ENCODE peak calls at places on chromosomes 3 and 15, in five cellular contexts. One of them, this sample, is unnamed.

GRCh38 chr3:107756649-107757048 is 233.9 kb downstream of the BBX start:
- DNase-seq in cardiac muscle cell: no peak
- DNase-seq in neuronal stem cell: no peak
- DNase-seq in right cardiac atrium: no peak
- DNase-seq in left lung: no peak
- DNase-seq in this sample: no peak

GRCh38 chr3:188082040-188082439 is 71.9 kb upstream of the LPP start:
- DNase-seq in cardiac muscle cell: peak
- DNase-seq in left lung: no peak
- DNase-seq in neuronal stem cell: no peak
- DNase-seq in right cardiac atrium: no peak
- DNase-seq in this sample: no peak

GRCh38 chr3:37770938-37771918 is 90.5 kb upstream of the CTDSPL start:
- DNase-seq in left lung: no peak
- DNase-seq in cardiac muscle cell: peak
- DNase-seq in neuronal stem cell: no peak
- DNase-seq in right cardiac atrium: peak
- DNase-seq in this sample: no peak

GRCh38 chr3:99953596-99953995 is 135.9 kb downstream of the CMSS1 start:
- DNase-seq in right cardiac atrium: no peak
- DNase-seq in cardiac muscle cell: peak
- DNase-seq in neuronal stem cell: no peak
- DNase-seq in left lung: no peak
- DNase-seq in this sample: no peak

GRCh38 chr15:98787936-98788757 is 139.8 kb downstream of the IGF1R start:
- DNase-seq in right cardiac atrium: no peak
- DNase-seq in neuronal stem cell: no peak
- DNase-seq in left lung: no peak
- DNase-seq in cardiac muscle cell: no peak
- DNase-seq in this sample: no peak

GRCh38 chr3:128456776-128457715 is 9.6 kb downstream of the DNAJB8 start:
- DNase-seq in neuronal stem cell: no peak
- DNase-seq in cardiac muscle cell: no peak
- DNase-seq in left lung: no peak
- DNase-seq in right cardiac atrium: no peak
- DNase-seq in this sample: no peak

GRCh38 chr3:18586076-18586475 is 160.9 kb upstream of the SATB1 start:
- DNase-seq in left lung: no peak
- DNase-seq in right cardiac atrium: no peak
- DNase-seq in cardiac muscle cell: no peak
- DNase-seq in neuronal stem cell: no peak
- DNase-seq in this sample: no peak

GRCh38 chr15:80367094-80367493 is 37.1 kb upstream of the ARNT2 start:
- DNase-seq in neuronal stem cell: no peak
- DNase-seq in right cardiac atrium: no peak
- DNase-seq in left lung: no peak
- DNase-seq in cardiac muscle cell: peak
- DNase-seq in this sample: no peak

GRCh38 chr15:45732544-45733130 is 97.8 kb downstream of the SQOR start:
- DNase-seq in cardiac muscle cell: no peak
- DNase-seq in neuronal stem cell: peak
- DNase-seq in left lung: no peak
- DNase-seq in right cardiac atrium: peak
- DNase-seq in this sample: no peak

GRCh38 chr3:61354604-61355003 is 103.4 kb upstream of the FHIT start:
- DNase-seq in neuronal stem cell: no peak
- DNase-seq in left lung: no peak
- DNase-seq in cardiac muscle cell: no peak
- DNase-seq in right cardiac atrium: no peak
- DNase-seq in this sample: no peak

GRCh38 chr3:145807990-145808389 is 353.0 kb downstream of the PLOD2 start:
- DNase-seq in left lung: no peak
- DNase-seq in cardiac muscle cell: peak
- DNase-seq in neuronal stem cell: no peak
- DNase-seq in right cardiac atrium: peak
- DNase-seq in this sample: no peak

GRCh38 chr3:66476852-66477381 is 23.9 kb downstream of the LRIG1 start:
- DNase-seq in cardiac muscle cell: no peak
- DNase-seq in neuronal stem cell: no peak
- DNase-seq in left lung: no peak
- DNase-seq in right cardiac atrium: no peak
- DNase-seq in this sample: no peak

GRCh38 chr3:196813903-196814302 is 53.8 kb upstream of the SENP5 start:
- DNase-seq in neuronal stem cell: no peak
- DNase-seq in left lung: no peak
- DNase-seq in right cardiac atrium: no peak
- DNase-seq in cardiac muscle cell: peak
- DNase-seq in this sample: no peak

GRCh38 chr3:132660056-132660744 is at the start of gene UBA5:
- DNase-seq in left lung: peak
- DNase-seq in right cardiac atrium: peak
- DNase-seq in neuronal stem cell: no peak
- DNase-seq in cardiac muscle cell: peak
- DNase-seq in this sample: peak

GRCh38 chr3:132660745-132661067 is 577 bp downstream of the UBA5 start:
- DNase-seq in left lung: no peak
- DNase-seq in neuronal stem cell: no peak
- DNase-seq in cardiac muscle cell: no peak
- DNase-seq in right cardiac atrium: no peak
- DNase-seq in this sample: no peak

GRCh38 chr3:132659000-132659369 is 624 bp downstream of the ACAD11 start:
- DNase-seq in left lung: no peak
- DNase-seq in cardiac muscle cell: no peak
- DNase-seq in neuronal stem cell: no peak
- DNase-seq in right cardiac atrium: no peak
- DNase-seq in this sample: no peak

GRCh38 chr3:132659370-132660055 is at the start of gene ACAD11:
- DNase-seq in right cardiac atrium: peak
- DNase-seq in neuronal stem cell: peak
- DNase-seq in left lung: peak
- DNase-seq in cardiac muscle cell: peak
- DNase-seq in this sample: peak

GRCh38 chr3:132657869-132658747 is 1.5 kb downstream of the ACAD11 start:
- DNase-seq in cardiac muscle cell: no peak
- DNase-seq in right cardiac atrium: no peak
- DNase-seq in left lung: no peak
- DNase-seq in neuronal stem cell: no peak
- DNase-seq in this sample: no peak
- H3K4me3 ChIP-seq in cardiac muscle cell: peak
- H3K4me3 ChIP-seq in right cardiac atrium: peak
- H3K4me3 ChIP-seq in left lung: peak
- H3K4me3 ChIP-seq in neuronal stem cell: no peak
- H3K4me3 ChIP-seq in this sample: no peak

DNA sequence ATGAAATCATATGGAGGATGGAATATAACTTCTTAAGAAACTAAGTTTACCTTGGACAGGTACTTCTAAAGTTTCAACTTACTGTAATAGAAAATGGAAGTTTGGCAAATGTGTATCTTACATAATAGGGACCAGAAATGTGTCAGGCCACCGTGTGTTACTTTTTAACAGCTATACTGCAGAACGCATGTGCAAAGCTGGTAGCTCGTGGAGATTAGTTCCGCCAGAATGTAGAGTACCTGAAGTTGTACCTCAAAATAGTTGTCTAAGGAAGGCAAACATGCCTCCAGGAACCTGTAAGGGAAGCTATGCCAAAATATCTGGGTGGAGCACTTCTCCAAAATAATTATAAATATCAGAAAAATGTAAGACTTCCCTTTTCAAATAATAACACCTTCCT is 920.6 kb downstream of the ROBO1 start:
- DNase-seq in cardiac muscle cell: no peak
- DNase-seq in right cardiac atrium: no peak
- DNase-seq in neuronal stem cell: no peak
- DNase-seq in left lung: no peak
- DNase-seq in this sample: no peak
- H3K27ac ChIP-seq in cardiac muscle cell: no peak
- H3K27ac ChIP-seq in right cardiac atrium: no peak
- H3K27ac ChIP-seq in neuronal stem cell: no peak
- H3K27ac ChIP-seq in left lung: no peak
- H3K27ac ChIP-seq in this sample: no peak

DNA sequence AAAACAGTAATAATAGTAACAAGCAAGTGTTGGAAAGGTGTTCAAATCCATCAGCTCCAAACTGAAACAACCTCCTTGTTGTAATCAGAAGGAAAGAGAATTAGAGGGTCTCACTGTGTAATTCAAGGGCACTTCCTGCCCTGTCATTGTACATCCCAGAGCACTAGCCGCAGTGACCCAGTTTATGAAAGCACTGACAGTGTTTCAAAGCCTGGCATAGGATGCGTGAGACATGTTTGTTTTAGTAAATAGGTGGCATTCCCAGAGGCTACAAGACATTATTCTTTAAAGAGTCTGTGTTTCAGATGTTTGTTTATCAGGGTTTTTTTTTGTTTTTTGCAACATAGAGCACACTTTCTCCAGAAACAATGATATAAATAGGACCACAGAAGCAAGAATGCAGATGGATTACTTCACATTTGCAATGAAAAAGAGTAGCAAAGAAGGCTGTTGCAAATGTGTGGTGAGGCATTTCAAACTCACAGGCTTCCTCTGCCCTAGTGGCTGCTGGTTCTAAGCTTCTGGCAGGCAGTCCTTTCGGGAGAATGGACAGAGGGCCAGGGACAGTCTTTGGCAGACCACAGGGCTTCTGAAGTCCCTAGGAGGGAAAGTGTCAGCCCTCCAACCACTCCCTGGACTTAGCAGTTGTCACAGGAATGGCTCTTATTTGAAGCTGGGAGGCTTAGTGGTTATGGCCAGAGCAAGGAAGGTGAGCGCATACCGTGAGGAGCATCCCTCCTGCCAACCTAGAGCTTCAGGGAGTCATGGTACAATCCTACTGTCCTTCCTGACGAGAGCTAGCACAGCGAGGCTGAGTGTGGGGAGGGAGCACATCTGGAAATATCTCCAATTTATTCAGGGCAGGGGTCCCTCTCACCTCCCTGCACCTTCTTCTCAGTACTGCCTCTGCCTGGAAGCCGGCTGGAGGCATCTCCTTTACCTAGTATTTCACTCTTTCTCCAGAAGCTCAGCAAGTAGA is 31.4 kb upstream of the TIPARP start:
- DNase-seq in neuronal stem cell: no peak
- DNase-seq in cardiac muscle cell: peak
- DNase-seq in right cardiac atrium: no peak
- DNase-seq in left lung: no peak
- DNase-seq in this sample: no peak
- H3K4me3 ChIP-seq in neuronal stem cell: no peak
- H3K4me3 ChIP-seq in cardiac muscle cell: no peak
- H3K4me3 ChIP-seq in right cardiac atrium: no peak
- H3K4me3 ChIP-seq in left lung: no peak
- H3K4me3 ChIP-seq in this sample: no peak

GRCh38 chr3:177753498-177754155 is 556.3 kb upstream of the TBL1XR1 start:
- DNase-seq in cardiac muscle cell: peak
- DNase-seq in left lung: no peak
- DNase-seq in right cardiac atrium: peak
- DNase-seq in neuronal stem cell: no peak
- DNase-seq in this sample: no peak
- H3K27ac ChIP-seq in cardiac muscle cell: no peak
- H3K27ac ChIP-seq in left lung: peak
- H3K27ac ChIP-seq in right cardiac atrium: peak
- H3K27ac ChIP-seq in neuronal stem cell: no peak
- H3K27ac ChIP-seq in this sample: no peak

DNA sequence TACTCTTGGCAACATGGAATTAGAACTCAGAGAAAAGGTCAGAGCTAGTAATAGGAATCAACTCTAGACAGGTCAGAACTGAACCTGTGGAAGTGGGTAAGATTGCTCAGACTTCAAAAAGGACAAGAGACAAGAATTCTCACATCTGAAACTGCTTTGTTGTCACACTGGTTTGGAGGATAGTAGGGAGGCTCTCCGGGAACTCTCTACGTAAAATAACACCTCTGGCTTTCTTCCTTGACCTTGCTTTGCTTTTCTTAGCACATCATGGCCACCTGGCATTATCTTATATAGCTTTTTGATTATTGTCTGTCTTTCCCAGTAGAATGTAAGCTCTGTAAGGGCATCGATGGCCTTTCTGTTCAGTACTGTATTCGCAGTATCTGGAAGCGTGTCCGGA is 13.2 kb upstream of the NFKBIZ start:
- DNase-seq in left lung: no peak
- DNase-seq in neuronal stem cell: no peak
- DNase-seq in right cardiac atrium: no peak
- DNase-seq in cardiac muscle cell: no peak
- DNase-seq in this sample: no peak
- H3K4me3 ChIP-seq in left lung: no peak
- H3K4me3 ChIP-seq in neuronal stem cell: no peak
- H3K4me3 ChIP-seq in right cardiac atrium: no peak
- H3K4me3 ChIP-seq in cardiac muscle cell: no peak
- H3K4me3 ChIP-seq in this sample: no peak

GRCh38 chr3:13172644-13173013 is 99.4 kb upstream of the IQSEC1 start:
- DNase-seq in cardiac muscle cell: no peak
- DNase-seq in right cardiac atrium: no peak
- DNase-seq in left lung: no peak
- DNase-seq in neuronal stem cell: no peak
- DNase-seq in this sample: no peak

GRCh38 chr3:13174803-13175135 is 101.5 kb upstream of the IQSEC1 start:
- DNase-seq in right cardiac atrium: no peak
- DNase-seq in left lung: no peak
- DNase-seq in neuronal stem cell: no peak
- DNase-seq in cardiac muscle cell: no peak
- DNase-seq in this sample: no peak

GRCh38 chr3:13174011-13174802 is 101.0 kb upstream of the IQSEC1 start:
- DNase-seq in right cardiac atrium: no peak
- DNase-seq in cardiac muscle cell: no peak
- DNase-seq in left lung: no peak
- DNase-seq in neuronal stem cell: no peak
- DNase-seq in this sample: no peak

GRCh38 chr3:13171704-13172643 is 98.7 kb upstream of the IQSEC1 start:
- DNase-seq in neuronal stem cell: no peak
- DNase-seq in cardiac muscle cell: no peak
- DNase-seq in left lung: no peak
- DNase-seq in right cardiac atrium: no peak
- DNase-seq in this sample: no peak

DNA sequence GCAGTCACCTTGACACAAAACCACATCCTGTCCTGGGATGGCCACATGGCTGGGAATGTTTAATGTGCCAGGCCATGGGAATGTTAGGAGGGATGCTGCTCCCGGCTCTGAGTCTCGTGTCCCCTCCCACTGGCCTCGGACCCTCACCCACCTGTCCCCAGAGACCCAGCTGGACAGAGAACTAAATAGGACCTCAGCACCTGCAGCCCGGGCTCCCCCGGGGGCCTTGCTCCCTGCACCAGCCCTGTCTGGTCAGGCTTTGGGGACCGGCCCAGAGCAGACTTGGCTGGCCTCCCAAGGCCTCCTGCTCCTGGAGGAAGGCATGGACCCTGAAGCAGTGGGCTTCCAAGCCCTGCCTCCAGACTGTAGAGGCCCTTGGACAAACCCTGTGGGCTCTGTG is 100.0 kb upstream of the IQSEC1 start:
- DNase-seq in cardiac muscle cell: no peak
- DNase-seq in neuronal stem cell: no peak
- DNase-seq in left lung: no peak
- DNase-seq in right cardiac atrium: no peak
- DNase-seq in this sample: no peak
- H3K27ac ChIP-seq in cardiac muscle cell: no peak
- H3K27ac ChIP-seq in neuronal stem cell: no peak
- H3K27ac ChIP-seq in left lung: no peak
- H3K27ac ChIP-seq in right cardiac atrium: no peak
- H3K27ac ChIP-seq in this sample: no peak

GRCh38 chr3:192216067-192216466 is 511.3 kb downstream of the FGF12 start:
- DNase-seq in cardiac muscle cell: no peak
- DNase-seq in neuronal stem cell: no peak
- DNase-seq in left lung: no peak
- DNase-seq in right cardiac atrium: no peak
- DNase-seq in this sample: no peak
- H3K4me3 ChIP-seq in cardiac muscle cell: no peak
- H3K4me3 ChIP-seq in neuronal stem cell: no peak
- H3K4me3 ChIP-seq in left lung: no peak
- H3K4me3 ChIP-seq in right cardiac atrium: no peak
- H3K4me3 ChIP-seq in this sample: no peak

This sample was measured in CD4-positive, alpha-beta memory T cell.